ENCODE peak calls at places on chromosomes 2 and 18, in eight cellular contexts. R, P, S, W, A, V, Z and M are unnamed samples.

GRCh38 chr2:109529532-109530449 is 84.0 kb downstream of the SEPTIN10 start:
- DNase-seq in S (no peak), V (no peak), P (peak), R (no peak), A (no peak), Z (no peak), W (no peak), M (no peak)

GRCh38 chr2:206556357-206556949 is 85.8 kb upstream of the FAM237A start:
- DNase-seq in V (no peak), W (peak), A (no peak), Z (no peak), P (no peak), S (no peak), R (no peak), M (no peak)

GRCh38 chr2:42754021-42754775 is 9.7 kb downstream of the OXER1 start:
- DNase-seq in R (no peak), W (peak), Z (no peak), A (no peak), S (no peak), P (no peak), V (no peak), M (no peak)

GRCh38 chr2:27741673-27742072 is 29.8 kb upstream of the MRPL33 start:
- DNase-seq in P (no peak), S (no peak), Z (no peak), R (no peak), V (no peak), A (no peak), W (no peak), M (no peak)

GRCh38 chr2:177296047-177296446 is 31.5 kb upstream of the NFE2L2 start:
- DNase-seq in R (no peak), W (peak), V (no peak), P (no peak), A (no peak), Z (no peak), S (no peak), M (no peak)

GRCh38 chr2:113174369-113174735 is 581 bp downstream of the PSD4 start:
- DNase-seq in V (no peak), P (no peak), S (no peak), R (no peak), Z (no peak), W (no peak), A (no peak), M (no peak)

GRCh38 chr2:166344286-166345113 is 31.2 kb downstream of the SCN9A start:
- DNase-seq in A (no peak), S (no peak), R (peak), W (peak), P (no peak), V (no peak), Z (no peak), M (no peak)

GRCh38 chr2:160402997-160403979 is 90.3 kb downstream of the RBMS1 start:
- DNase-seq in P (no peak), R (peak), V (no peak), A (no peak), W (peak), Z (no peak), S (no peak), M (no peak)

GRCh38 chr2:205386109-205386508 is 296.2 kb upstream of the NRP2 start:
- DNase-seq in A (no peak), S (no peak), Z (no peak), R (no peak), W (no peak), V (no peak), P (no peak), M (no peak)

GRCh38 chr2:207933396-207934045 is 91.8 kb downstream of the PLEKHM3 start:
- DNase-seq in A (no peak), R (no peak), P (peak), Z (no peak), V (no peak), W (no peak), S (no peak), M (no peak)

GRCh38 chr2:164073053-164073757 is 337.4 kb upstream of the FIGN start:
- DNase-seq in A (no peak), P (no peak), R (no peak), Z (no peak), W (no peak), S (no peak), V (no peak), M (no peak)

GRCh38 chr18:63301458-63301857 is 18.1 kb downstream of the BCL2 start:
- DNase-seq in A (no peak), Z (no peak), R (no peak), V (no peak), P (no peak), S (no peak), W (no peak), M (no peak)